ENCODE peak calls at places on chromosomes 11 and 22, in eight cellular contexts. Z is colonic mucosa, Q is brain microvascular endothelial cell, N is lower lobe of right lung, G is AG04450, C is fibroblast of mammary gland, T is GM12865, L is pancreas. E is an unnamed sample.

GRCh38 chr11:94678236-94678635 is 89.9 kb upstream of the AMOTL1 start:
- DNase-seq in C (no peak), G (no peak), Z (no peak), L (no peak), T (no peak), N (no peak), Q (no peak), E (peak)

GRCh38 chr11:93020248-93021088 is 51.0 kb downstream of the MTNR1B start:
- DNase-seq in N (no peak), Z (no peak), L (no peak), C (peak), G (peak), T (no peak), Q (peak), E (peak)

GRCh38 chr11:74366576-74366975 is 31.7 kb downstream of the PGM2L1 start:
- DNase-seq in C (peak), N (no peak), Q (peak), G (no peak), T (no peak), L (no peak), Z (no peak), E (no peak)

GRCh38 chr11:119148855-119149370 is at the start of gene ABCG4:
- DNase-seq in Z (no peak), Q (no peak), C (no peak), L (peak), G (no peak), N (peak), T (no peak), E (no peak)

GRCh38 chr11:94376841-94377240 is 24.4 kb downstream of the GPR83 start:
- DNase-seq in T (no peak), C (no peak), Z (no peak), G (no peak), Q (no peak), L (no peak), N (no peak), E (peak)

GRCh38 chr22:21961886-21962654 is 9.4 kb upstream of the PPM1F start:
- DNase-seq in Z (peak), N (no peak), C (peak), Q (peak), G (peak), T (no peak), L (no peak), E (peak)

GRCh38 chr11:69840371-69841169 is 21.4 kb upstream of the FGF3 start:
- DNase-seq in C (no peak), G (no peak), Q (no peak), L (no peak), Z (no peak), N (peak), T (no peak), E (peak)

GRCh38 chr11:73344191-73344607 is 32.0 kb upstream of the RELT start:
- DNase-seq in Z (no peak), L (no peak), N (no peak), G (no peak), C (no peak), T (no peak), Q (no peak), E (no peak)

GRCh38 chr11:111602865-111603632 is 800 bp downstream of the SIK2 start:
- DNase-seq in Q (peak), G (no peak), N (peak), Z (peak), T (peak), C (peak), L (no peak), E (peak)

GRCh38 chr11:65899356-65900124 is 648 bp downstream of the FOSL1 start:
- DNase-seq in G (no peak), C (peak), L (peak), Q (peak), Z (peak), T (peak), N (peak), E (no peak)

GRCh38 chr11:78022397-78023396 is at the start of gene KCTD14:
- DNase-seq in T (peak), Q (no peak), C (no peak), L (peak), Z (peak), N (peak), G (no peak), E (peak)

GRCh38 chr11:28461338-28461737 is 353.1 kb downstream of the METTL15 start:
- DNase-seq in L (no peak), C (peak), N (no peak), T (no peak), G (no peak), Z (no peak), Q (peak), E (no peak)

GRCh38 chr22:41976070-41976901 is 7.0 kb downstream of the SEPTIN3 start:
- DNase-seq in C (no peak), G (no peak), T (peak), L (no peak), Q (no peak), Z (peak), N (no peak), E (peak)

GRCh38 chr11:95282337-95282751 is 51.3 kb upstream of the SESN3 start:
- DNase-seq in Z (no peak), N (no peak), C (peak), G (no peak), L (no peak), Q (no peak), T (no peak), E (peak)

GRCh38 chr11:128905345-128906184 is 14.4 kb downstream of the KCNJ5 start:
- DNase-seq in T (peak), L (peak), G (no peak), N (peak), Q (no peak), Z (peak), C (peak), E (peak)

GRCh38 chr22:42720263-42721044 is at the start of gene A4GALT:
- DNase-seq in T (peak), N (no peak), C (no peak), Q (no peak), L (peak), G (no peak), Z (no peak), E (no peak)

GRCh38 chr22:46321387-46321775 is 14.1 kb upstream of the TRMU start:
- DNase-seq in Q (no peak), Z (no peak), L (peak), C (no peak), N (no peak), G (no peak), T (no peak), E (no peak)

GRCh38 chr22:19122752-19123492 is 710 bp upstream of the DGCR2 start:
- DNase-seq in L (no peak), G (no peak), C (no peak), N (no peak), Z (no peak), Q (no peak), T (no peak), E (no peak)

GRCh38 chr11:1760351-1761109 is 3.2 kb downstream of the CTSD start:
- DNase-seq in Q (peak), C (peak), G (no peak), N (peak), T (no peak), L (peak), Z (peak), E (no peak)

GRCh38 chr22:31089101-31090100 is 8.3 kb downstream of the SMTN start:
- DNase-seq in Q (no peak), N (no peak), C (peak), Z (peak), T (peak), G (no peak), L (peak), E (no peak)

GRCh38 chr11:13251961-13252360 is 25.6 kb upstream of the BMAL1 start:
- DNase-seq in Z (no peak), T (no peak), C (no peak), L (no peak), N (no peak), Q (no peak), G (no peak), E (no peak)

GRCh38 chr11:71336996-71337772 is 84.8 kb upstream of the SHANK2 start:
- DNase-seq in L (no peak), G (no peak), T (no peak), C (no peak), Q (no peak), N (no peak), Z (no peak), E (no peak)

GRCh38 chr11:126212089-126212660 is 593 bp downstream of the FAM118B start:
- DNase-seq in G (no peak), C (no peak), N (no peak), Q (no peak), Z (no peak), L (no peak), T (no peak), E (no peak)

GRCh38 chr11:47376183-47376542 is 2.2 kb downstream of the SPI1 start:
- DNase-seq in Z (no peak), T (no peak), G (no peak), N (no peak), Q (no peak), L (no peak), C (no peak), E (no peak)

GRCh38 chr11:64298966-64299846 is 952 bp upstream of the CATSPERZ start:
- DNase-seq in N (peak), Q (no peak), Z (peak), T (no peak), G (no peak), L (peak), C (no peak), E (no peak)

GRCh38 chr22:43895986-43896645 is 4.3 kb upstream of the PNPLA5 start:
- DNase-seq in T (no peak), Z (no peak), Q (no peak), L (no peak), C (no peak), N (no peak), G (no peak), E (no peak)
- TF ChIP-seq CTCF in T (no peak), Z (no peak), Q (peak), L (no peak), C (no peak), N (no peak), G (no peak), E (no peak)

GRCh38 chr22:23302171-23303002 is 122.1 kb downstream of the BCR start:
- DNase-seq in G (no peak), Q (peak), L (peak), C (no peak), Z (peak), N (peak), T (no peak), E (no peak)
- H3K4me3 ChIP-seq in G (no peak), Q (no peak), L (no peak), C (no peak), Z (no peak), N (no peak), T (no peak), E (no peak)

GRCh38 chr11:134596404-134596803 is 184.4 kb upstream of the B3GAT1 start:
- DNase-seq in T (no peak), C (no peak), Q (no peak), G (no peak), Z (no peak), N (no peak), L (no peak), E (no peak)

GRCh38 chr11:134589155-134589554 is 177.1 kb upstream of the B3GAT1 start:
- DNase-seq in C (no peak), N (no peak), Q (no peak), G (no peak), T (no peak), L (no peak), Z (no peak), E (no peak)

GRCh38 chr11:134587345-134587744 is 175.3 kb upstream of the B3GAT1 start:
- DNase-seq in T (no peak), C (no peak), Z (no peak), N (no peak), G (no peak), Q (no peak), L (no peak), E (no peak)

GRCh38 chr11:134597452-134597851 is 185.4 kb upstream of the B3GAT1 start:
- DNase-seq in G (no peak), T (no peak), L (no peak), C (no peak), Q (no peak), N (peak), Z (no peak), E (no peak)

GRCh38 chr11:134592391-134592990 is 180.4 kb upstream of the B3GAT1 start:
- DNase-seq in Q (peak), N (peak), Z (peak), T (peak), G (no peak), C (peak), L (no peak), E (no peak)
- TF ChIP-seq CTCF in Q (peak), N (peak), Z (peak), T (peak), G (no peak), C (peak), L (no peak), E (no peak)

GRCh38 chr11:44767421-44767820 is 40.7 kb downstream of the TSPAN18 start:
- DNase-seq in Z (no peak), C (no peak), T (no peak), L (no peak), G (no peak), Q (peak), N (no peak), E (no peak)
- H3K4me3 ChIP-seq in Z (no peak), C (no peak), T (no peak), L (no peak), G (no peak), Q (no peak), N (no peak), E (no peak)

GRCh38 chr22:39959640-39960447 is at the start of gene TMA7B:
- DNase-seq in C (peak), N (no peak), T (no peak), G (peak), Q (peak), Z (no peak), L (no peak), E (peak)
- TF ChIP-seq CTCF in C (peak), N (peak), T (no peak), G (peak), Q (peak), Z (no peak), L (no peak), E (peak)

E was measured in epithelial cell of esophagus.